ENCODE peak calls at places on chromosome 21, in six cellular contexts. P, G, L, N, A and H are unnamed samples.

GRCh38 chr21:41681336-41681801 is 85.5 kb downstream of the RIPK4 start:
- DNase-seq in P (no peak), A (no peak), N (peak; percentile 81), G (no peak), L (no peak), H (no peak)

GRCh38 chr21:45546636-45547203 is 4.5 kb upstream of the SLC19A1 start:
- DNase-seq in G (no peak), N (no peak), P (no peak), L (no peak), A (no peak), H (peak; percentile 22)

GRCh38 chr21:41703857-41704501 is 62.9 kb downstream of the RIPK4 start:
- DNase-seq in L (no peak), G (no peak), P (no peak), A (no peak), N (peak; percentile 76), H (no peak)

GRCh38 chr21:31337991-31338891 is 5.8 kb downstream of the TIAM1 start:
- DNase-seq in A (no peak), L (no peak), P (no peak), N (no peak), G (peak; percentile 68), H (no peak)

GRCh38 chr21:41411449-41412089 is 14.5 kb upstream of the MX1 start:
- DNase-seq in A (no peak), P (no peak), G (no peak), L (no peak), N (peak; percentile 68), H (no peak)

GRCh38 chr21:39103689-39104088 is 79.6 kb downstream of the PSMG1 start:
- DNase-seq in P (no peak), N (no peak), A (no peak), G (no peak), L (peak; percentile 97), H (peak; percentile 37)

GRCh38 chr21:33412832-33413519 is 9.8 kb downstream of the IFNGR2 start:
- DNase-seq in L (no peak), G (no peak), A (no peak), N (no peak), P (no peak), H (peak; percentile 72)

GRCh38 chr21:42537106-42537742 is 23.6 kb downstream of the SLC37A1 start:
- DNase-seq in G (no peak), A (no peak), L (peak; percentile 18), N (no peak), P (no peak), H (no peak)

GRCh38 chr21:41777934-41778815 is 11.3 kb upstream of the RIPK4 start:
- DNase-seq in L (peak; percentile 82), N (peak; percentile 97), G (peak; percentile 80), P (no peak), A (peak; percentile 84), H (peak; percentile 83)

GRCh38 chr21:32257952-32258785 is 20.7 kb downstream of the MIS18A start:
- DNase-seq in N (peak; percentile 86), G (peak; percentile 71), P (peak; percentile 8), L (peak; percentile 80), A (peak; percentile 62), H (peak; percentile 68)

GRCh38 chr21:34222031-34222335 is 141.8 kb upstream of the KCNE2 start:
- DNase-seq in N (no peak), A (no peak), G (no peak), P (no peak), L (no peak), H (no peak)

GRCh38 chr21:28342229-28342810 is 650.4 kb downstream of the LTN1 start:
- DNase-seq in G (peak; percentile 71), P (no peak), A (no peak), L (peak; percentile 54), N (no peak), H (no peak)

GRCh38 chr21:45982758-45983731 is 1.5 kb downstream of the COL6A1 start:
- DNase-seq in L (no peak), P (no peak), A (no peak), G (no peak), N (no peak), H (no peak)